ENCODE peak calls at places on chromosomes 12 and 14, in four cellular contexts. One of them, this sample, is unnamed.

GRCh38 chr14:87306770-87307169 is 686.2 kb downstream of the GALC start:
- DNase-seq in K562: no peak
- DNase-seq in GM12878: no peak
- DNase-seq in HepG2: no peak
- DNase-seq in this sample: no peak

GRCh38 chr14:75280831-75281690 is 2.4 kb downstream of the FOS start:
- DNase-seq in GM12878: no peak
- DNase-seq in HepG2: no peak
- DNase-seq in K562: no peak
- DNase-seq in this sample: no peak

GRCh38 chr12:96237035-96237434 is 42.9 kb downstream of the ELK3 start:
- DNase-seq in K562: no peak
- DNase-seq in GM12878: no peak
- DNase-seq in HepG2: no peak
- DNase-seq in this sample: no peak

GRCh38 chr12:50121636-50122035 is 9.6 kb downstream of the COX14 start:
- DNase-seq in HepG2: no peak
- DNase-seq in GM12878: no peak
- DNase-seq in K562: no peak
- DNase-seq in this sample: no peak

GRCh38 chr14:101122855-101123129 is 219.3 kb upstream of the RTL1 start:
- DNase-seq in K562: no peak
- DNase-seq in GM12878: no peak
- DNase-seq in HepG2: no peak
- DNase-seq in this sample: no peak

GRCh38 chr12:40238221-40238902 is 13.6 kb downstream of the LRRK2 start:
- DNase-seq in HepG2: no peak
- DNase-seq in GM12878: no peak
- DNase-seq in K562: no peak
- DNase-seq in this sample: no peak

GRCh38 chr12:13234045-13234641 is 37.6 kb downstream of the EMP1 start:
- DNase-seq in GM12878: no peak
- DNase-seq in K562: peak
- DNase-seq in HepG2: peak
- DNase-seq in this sample: peak

GRCh38 chr12:111435661-111436201 is 30.0 kb downstream of the SH2B3 start:
- DNase-seq in GM12878: no peak
- DNase-seq in HepG2: no peak
- DNase-seq in K562: no peak
- DNase-seq in this sample: no peak

GRCh38 chr12:78120866-78121590 is 290.3 kb downstream of the NAV3 start:
- DNase-seq in GM12878: no peak
- DNase-seq in HepG2: no peak
- DNase-seq in K562: no peak
- DNase-seq in this sample: no peak

GRCh38 chr14:23404331-23404900 is 3.7 kb downstream of the MYH6 start:
- DNase-seq in GM12878: no peak
- DNase-seq in HepG2: no peak
- DNase-seq in K562: no peak
- DNase-seq in this sample: no peak

GRCh38 chr12:116122639-116123038 is 154.9 kb downstream of the MED13L start:
- DNase-seq in GM12878: no peak
- DNase-seq in HepG2: no peak
- DNase-seq in K562: no peak
- DNase-seq in this sample: no peak

GRCh38 chr12:107537464-107538119 is 148.0 kb upstream of the PWP1 start:
- DNase-seq in HepG2: no peak
- DNase-seq in K562: no peak
- DNase-seq in GM12878: no peak
- DNase-seq in this sample: no peak

GRCh38 chr14:88975926-88976325 is 151.5 kb downstream of the TTC8 start:
- DNase-seq in GM12878: no peak
- DNase-seq in HepG2: no peak
- DNase-seq in K562: no peak
- DNase-seq in this sample: no peak

GRCh38 chr12:77062846-77063461 is 2.4 kb downstream of the E2F7 start:
- DNase-seq in HepG2: no peak
- DNase-seq in GM12878: peak
- DNase-seq in K562: peak
- DNase-seq in this sample: no peak

GRCh38 chr12:64951944-64952343 is 127.5 kb downstream of the TBC1D30 start:
- DNase-seq in GM12878: no peak
- DNase-seq in K562: no peak
- DNase-seq in HepG2: no peak
- DNase-seq in this sample: no peak

GRCh38 chr12:114399664-114400211 is 6.2 kb downstream of the TBX5 start:
- DNase-seq in K562: no peak
- DNase-seq in HepG2: no peak
- DNase-seq in GM12878: no peak
- DNase-seq in this sample: no peak

GRCh38 chr12:51827925-51828818 is 20.3 kb downstream of the FIGNL2 start:
- DNase-seq in HepG2: no peak
- DNase-seq in K562: peak
- DNase-seq in GM12878: no peak
- DNase-seq in this sample: no peak

GRCh38 chr12:31002361-31002725 is 71.3 kb upstream of the DDX11 start:
- DNase-seq in HepG2: no peak
- DNase-seq in GM12878: no peak
- DNase-seq in K562: no peak
- DNase-seq in this sample: no peak

GRCh38 chr14:90991690-90992443 is 68.6 kb downstream of the RPS6KA5 start:
- DNase-seq in HepG2: no peak
- DNase-seq in GM12878: no peak
- DNase-seq in K562: no peak
- DNase-seq in this sample: no peak

GRCh38 chr14:78788467-78789360 is 618.5 kb downstream of the NRXN3 start:
- DNase-seq in K562: no peak
- DNase-seq in GM12878: no peak
- DNase-seq in HepG2: no peak
- DNase-seq in this sample: no peak

GRCh38 chr12:14828896-14829295 is 14.4 kb downstream of the ART4 start:
- DNase-seq in GM12878: peak
- DNase-seq in K562: peak
- DNase-seq in HepG2: no peak
- DNase-seq in this sample: peak

GRCh38 chr14:73829526-73830431 is 21.9 kb upstream of the PTGR2 start:
- DNase-seq in HepG2: peak
- DNase-seq in K562: peak
- DNase-seq in GM12878: peak
- DNase-seq in this sample: no peak

GRCh38 chr14:47619397-47619796 is 56.0 kb downstream of the MDGA2 start:
- DNase-seq in HepG2: no peak
- DNase-seq in GM12878: no peak
- DNase-seq in K562: no peak
- DNase-seq in this sample: no peak

GRCh38 chr14:77123381-77124344 is 17.9 kb downstream of the ZDHHC22 start:
- DNase-seq in K562: no peak
- DNase-seq in GM12878: no peak
- DNase-seq in HepG2: no peak
- DNase-seq in this sample: no peak

GRCh38 chr12:116236148-116236731 is 41.3 kb downstream of the MED13L start:
- DNase-seq in K562: peak
- DNase-seq in HepG2: peak
- DNase-seq in GM12878: peak
- DNase-seq in this sample: no peak

GRCh38 chr12:105569886-105570285 is 239.4 kb downstream of the C12orf75 start:
- DNase-seq in GM12878: no peak
- DNase-seq in HepG2: no peak
- DNase-seq in K562: no peak
- DNase-seq in this sample: no peak

GRCh38 chr14:34205799-34206198 is 254.9 kb upstream of the EGLN3 start:
- DNase-seq in GM12878: no peak
- DNase-seq in K562: no peak
- DNase-seq in HepG2: no peak
- DNase-seq in this sample: no peak

GRCh38 chr12:10227648-10228047 is 15.0 kb downstream of the GABARAPL1 start:
- DNase-seq in HepG2: no peak
- DNase-seq in K562: no peak
- DNase-seq in GM12878: no peak
- DNase-seq in this sample: no peak

GRCh38 chr14:88044129-88044727 is 39.3 kb downstream of the GPR65 start:
- DNase-seq in GM12878: no peak
- DNase-seq in HepG2: peak
- DNase-seq in K562: no peak
- DNase-seq in this sample: no peak

GRCh38 chr12:92745874-92746553 is 43.2 kb downstream of the PLEKHG7 start:
- DNase-seq in GM12878: no peak
- DNase-seq in HepG2: no peak
- DNase-seq in K562: no peak
- DNase-seq in this sample: no peak

GRCh38 chr12:26273811-26274210 is 78.4 kb downstream of the SSPN start:
- DNase-seq in GM12878: no peak
- DNase-seq in K562: peak
- DNase-seq in HepG2: no peak
- DNase-seq in this sample: peak

GRCh38 chr14:72788972-72789728 is 104.8 kb downstream of the DPF3 start:
- DNase-seq in GM12878: no peak
- DNase-seq in HepG2: no peak
- DNase-seq in K562: no peak
- DNase-seq in this sample: no peak

GRCh38 chr12:120514002-120514401 is 15.0 kb downstream of the COQ5 start:
- DNase-seq in HepG2: no peak
- DNase-seq in GM12878: no peak
- DNase-seq in K562: no peak
- DNase-seq in this sample: no peak

GRCh38 chr14:93747102-93747501 is 41.2 kb downstream of the PRIMA1 start:
- DNase-seq in GM12878: no peak
- DNase-seq in HepG2: no peak
- DNase-seq in K562: no peak
- DNase-seq in this sample: no peak

GRCh38 chr12:93813181-93813580 is 136.0 kb downstream of the CRADD start:
- DNase-seq in HepG2: no peak
- DNase-seq in GM12878: no peak
- DNase-seq in K562: no peak
- DNase-seq in this sample: no peak

GRCh38 chr12:16763901-16764300 is 157.9 kb upstream of the LMO3 start:
- DNase-seq in HepG2: no peak
- DNase-seq in K562: no peak
- DNase-seq in GM12878: no peak
- DNase-seq in this sample: no peak

GRCh38 chr12:26276709-26277108 is 81.3 kb downstream of the SSPN start:
- DNase-seq in K562: no peak
- DNase-seq in HepG2: no peak
- DNase-seq in GM12878: no peak
- DNase-seq in this sample: no peak

GRCh38 chr12:108679282-108679681 is 45.6 kb upstream of the SELPLG start:
- DNase-seq in GM12878: no peak
- DNase-seq in HepG2: no peak
- DNase-seq in K562: no peak
- DNase-seq in this sample: no peak

GRCh38 chr12:24982250-24982649 is 33.3 kb upstream of the BCAT1 start:
- DNase-seq in GM12878: no peak
- DNase-seq in K562: no peak
- DNase-seq in HepG2: no peak
- DNase-seq in this sample: no peak

DNA sequence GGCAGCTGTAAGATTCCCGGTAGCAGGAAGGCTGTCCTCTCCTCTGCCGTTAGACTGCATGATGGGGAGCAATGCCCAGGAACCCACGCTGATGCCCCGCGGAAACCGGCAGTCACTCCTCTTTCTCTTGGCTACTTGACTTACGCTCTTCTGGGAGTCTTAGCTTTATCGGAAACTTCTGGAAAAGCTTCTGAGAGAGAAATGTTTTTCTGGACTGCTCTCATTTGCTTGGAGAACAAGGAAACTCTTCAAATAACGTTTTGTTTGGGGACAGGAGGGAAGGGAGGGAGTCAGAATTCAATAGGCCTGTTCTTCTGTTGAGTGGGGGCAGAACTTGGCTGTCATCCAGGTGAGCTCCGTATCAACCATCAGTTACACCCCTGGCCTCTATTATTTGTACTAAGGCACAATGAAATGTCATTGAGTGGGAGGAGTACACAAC is 128.0 kb upstream of the MAX start:
- DNase-seq in HepG2: peak
- DNase-seq in GM12878: no peak
- DNase-seq in K562: peak
- DNase-seq in this sample: no peak
- TF ChIP-seq FOXM1 in HepG2: no peak
- TF ChIP-seq FOXM1 in GM12878: no peak
- TF ChIP-seq FOXM1 in K562: no peak
- TF ChIP-seq FOXM1 in this sample: no peak

GRCh38 chr14:52692248-52692962 is 3.0 kb downstream of the ERO1A start:
- DNase-seq in K562: peak
- DNase-seq in HepG2: no peak
- DNase-seq in GM12878: no peak
- DNase-seq in this sample: no peak
- TF ChIP-seq SP1 in K562: no peak
- TF ChIP-seq SP1 in HepG2: no peak
- TF ChIP-seq SP1 in GM12878: no peak
- TF ChIP-seq SP1 in this sample: no peak

GRCh38 chr12:4145990-4146859 is 127.3 kb upstream of the CCND2 start:
- DNase-seq in HepG2: no peak
- DNase-seq in K562: no peak
- DNase-seq in GM12878: peak
- DNase-seq in this sample: no peak
- TF ChIP-seq FOXM1 in HepG2: no peak
- TF ChIP-seq FOXM1 in K562: no peak
- TF ChIP-seq FOXM1 in GM12878: no peak
- TF ChIP-seq FOXM1 in this sample: no peak

GRCh38 chr12:121804417-121805111 is 755 bp downstream of the SETD1B start:
- DNase-seq in K562: peak
- DNase-seq in GM12878: no peak
- DNase-seq in HepG2: peak
- DNase-seq in this sample: no peak
- TF ChIP-seq SP1 in K562: no peak
- TF ChIP-seq SP1 in GM12878: no peak
- TF ChIP-seq SP1 in HepG2: no peak
- TF ChIP-seq SP1 in this sample: no peak

GRCh38 chr14:24982472-24983155 is 67.3 kb downstream of the STXBP6 start:
- DNase-seq in GM12878: no peak
- DNase-seq in HepG2: peak
- DNase-seq in K562: no peak
- DNase-seq in this sample: no peak
- TF ChIP-seq FOXM1 in GM12878: no peak
- TF ChIP-seq FOXM1 in HepG2: no peak
- TF ChIP-seq FOXM1 in K562: no peak
- TF ChIP-seq FOXM1 in this sample: no peak

GRCh38 chr14:55323910-55324309 is 52.7 kb downstream of the FBXO34 start:
- DNase-seq in K562: no peak
- DNase-seq in HepG2: no peak
- DNase-seq in GM12878: no peak
- DNase-seq in this sample: no peak
- TF ChIP-seq SP1 in K562: no peak
- TF ChIP-seq SP1 in HepG2: no peak
- TF ChIP-seq SP1 in GM12878: no peak
- TF ChIP-seq SP1 in this sample: no peak

This sample was measured in HEK293T.